ENCODE peak calls at places on chromosomes 2 and 18, in nine cellular contexts. E is cardiac muscle cell; J is activated CD4-positive, alpha-beta T cell treated with anti-CD3 and anti-CD28 coated beads, Interleukin-2, amount 50 U/mL, for 1 hour; Q is NCI-H748 treated with DMSO at 0.1 percent for 48 hours; I is Calu3; G is NCI-H460; A is adipocyte; K is transverse colon; V is HepG2. C is an unnamed sample.
A peak's percentile ranks its signal among the peaks of the same experiment; 100 is the strongest.

GRCh38 chr2:74092236-74092635 is 55.5 kb downstream of the BOLA3 start:
- DNase-seq in A (no peak), J (no peak), K (no peak), G (no peak), V (no peak), E (no peak), I (no peak), Q (no peak), C (no peak)

GRCh38 chr2:239590995-239591915 is 190.4 kb upstream of the HDAC4 start:
- DNase-seq in K (no peak), A (no peak), Q (no peak), J (no peak), E (no peak), V (no peak), G (no peak), I (no peak), C (no peak)

GRCh38 chr2:191560594-191560993 is 117.3 kb upstream of the NABP1 start:
- DNase-seq in Q (no peak), J (no peak), G (no peak), K (no peak), V (no peak), E (no peak), I (no peak), A (no peak), C (no peak)

GRCh38 chr18:59323931-59324622 is 5.6 kb upstream of the CPLX4 start:
- DNase-seq in Q (no peak), G (no peak), J (no peak), E (no peak), V (no peak), A (no peak), I (no peak), K (no peak), C (no peak)

GRCh38 chr2:206274434-206275273 is at the start of gene ZDBF2:
- DNase-seq in I (no peak), J (peak; percentile 42), K (peak; percentile 59), A (peak; percentile 78), V (no peak), G (peak; percentile 32), Q (no peak), E (peak; percentile 82), C (peak; percentile 16)

GRCh38 chr2:171320208-171320621 is 113.6 kb downstream of the METTL8 start:
- DNase-seq in A (no peak), I (no peak), J (no peak), K (no peak), E (no peak), Q (no peak), G (no peak), V (no peak), C (no peak)

GRCh38 chr2:171433763-171434670 is at the start of the genes DCAF17 and METTL8:
- DNase-seq in V (peak; percentile 97), Q (peak; percentile 88), A (peak; percentile 98), K (peak; percentile 97), J (peak; percentile 92), I (peak; percentile 96), E (peak; percentile 97), G (peak; percentile 96), C (peak; percentile 96)

GRCh38 chr2:207459990-207460757 is 69.6 kb upstream of the CREB1 start:
- DNase-seq in Q (no peak), A (no peak), V (no peak), K (no peak), E (no peak), J (no peak), G (no peak), I (no peak), C (no peak)

GRCh38 chr18:61587865-61588264 is 254.6 kb downstream of the CDH20 start:
- DNase-seq in J (no peak), V (no peak), G (no peak), Q (no peak), I (no peak), K (no peak), A (peak; percentile 48), E (no peak), C (no peak)

GRCh38 chr2:119746836-119747235 is 12.9 kb upstream of the PTPN4 start:
- DNase-seq in E (no peak), K (no peak), I (no peak), Q (no peak), G (no peak), A (no peak), V (no peak), J (no peak), C (no peak)

GRCh38 chr2:64488050-64488974 is 34.4 kb downstream of the LGALSL start:
- DNase-seq in V (peak; percentile 47), E (peak; percentile 79), J (peak; percentile 80), I (peak; percentile 83), K (peak; percentile 78), A (peak; percentile 79), G (peak; percentile 58), Q (peak; percentile 47), C (peak; percentile 60)

GRCh38 chr2:62215306-62216064 is 19.6 kb downstream of the B3GNT2 start:
- DNase-seq in V (no peak), E (no peak), Q (no peak), G (no peak), K (peak; percentile 26), A (no peak), J (no peak), I (no peak), C (no peak)

GRCh38 chr2:231393149-231394131 is 2.1 kb upstream of the B3GNT7 start:
- DNase-seq in V (peak; percentile 47), Q (no peak), I (no peak), G (no peak), E (no peak), J (no peak), K (no peak), A (no peak), C (no peak)

GRCh38 chr2:106296182-106296815 is 102.2 kb upstream of the UXS1 start:
- DNase-seq in I (no peak), E (no peak), J (no peak), G (no peak), K (no peak), V (no peak), A (peak; percentile 41), Q (no peak), C (no peak)

GRCh38 chr2:102735431-102736130 is 26.2 kb upstream of the TMEM182 start:
- DNase-seq in I (peak; percentile 21), J (no peak), A (no peak), K (peak; percentile 49), V (peak; percentile 57), Q (peak; percentile 7), G (no peak), E (no peak), C (no peak)

GRCh38 chr2:186195726-186196125 is 290.3 kb upstream of the ZC3H15 start:
- DNase-seq in I (no peak), G (no peak), A (no peak), E (no peak), V (peak; percentile 7), J (no peak), K (no peak), Q (no peak), C (no peak)

GRCh38 chr2:226794751-226795171 is 4.9 kb downstream of the IRS1 start:
- DNase-seq in A (peak; percentile 63), E (no peak), K (no peak), G (no peak), J (no peak), V (no peak), I (no peak), Q (no peak), C (peak; percentile 36)

GRCh38 chr2:219099319-219099718 is 38.6 kb upstream of the IHH start:
- DNase-seq in E (no peak), G (no peak), K (no peak), A (peak; percentile 54), I (no peak), J (no peak), V (no peak), Q (no peak), C (no peak)

GRCh38 chr2:28332696-28333095 is 60.0 kb upstream of the FOSL2 start:
- DNase-seq in A (no peak), J (no peak), E (no peak), I (no peak), Q (no peak), K (no peak), G (no peak), V (no peak), C (no peak)

GRCh38 chr2:237291138-237291792 is 122.7 kb downstream of the COL6A3 start:
- DNase-seq in A (peak; percentile 100), G (peak; percentile 87), J (no peak), K (peak; percentile 87), V (peak; percentile 63), Q (peak; percentile 79), E (peak; percentile 81), I (peak; percentile 88), C (peak; percentile 96)

GRCh38 chr2:20615466-20616241 is 35.2 kb downstream of the HS1BP3 start:
- DNase-seq in E (no peak), I (no peak), G (no peak), K (no peak), J (no peak), Q (no peak), A (no peak), V (peak; percentile 71), C (no peak)

GRCh38 chr2:222796413-222797103 is 64.3 kb upstream of the ACSL3 start:
- DNase-seq in I (no peak), Q (peak; percentile 36), E (peak; percentile 30), K (no peak), V (peak; percentile 100), G (no peak), J (no peak), A (peak; percentile 13), C (no peak)

GRCh38 chr2:149258531-149258930 is 71.9 kb upstream of the LYPD6 start:
- DNase-seq in V (no peak), J (no peak), G (no peak), E (no peak), I (no peak), A (no peak), K (no peak), Q (no peak), C (no peak)

GRCh38 chr18:34933880-34934689 is 107.1 kb upstream of the MAPRE2 start:
- DNase-seq in K (no peak), J (no peak), V (no peak), G (no peak), E (no peak), A (no peak), Q (no peak), I (no peak), C (no peak)

GRCh38 chr2:40955635-40956034 is 503.7 kb upstream of the SLC8A1 start:
- DNase-seq in A (no peak), K (no peak), E (peak; percentile 8), G (no peak), J (no peak), Q (no peak), I (no peak), V (no peak), C (no peak)

GRCh38 chr2:33644215-33644614 is 45.1 kb upstream of the FAM98A start:
- DNase-seq in A (no peak), G (no peak), I (no peak), J (no peak), Q (no peak), V (no peak), E (no peak), K (no peak), C (no peak)

GRCh38 chr2:69797836-69798465 is 31.5 kb upstream of the GMCL1 start:
- DNase-seq in K (no peak), J (no peak), A (peak; percentile 47), E (no peak), G (no peak), V (no peak), Q (no peak), I (no peak), C (no peak)

GRCh38 chr18:35024965-35025364 is 16.2 kb upstream of the MAPRE2 start:
- DNase-seq in E (no peak), G (no peak), A (peak; percentile 91), Q (no peak), K (peak; percentile 66), J (no peak), V (peak; percentile 13), I (no peak), C (peak; percentile 80)

GRCh38 chr2:66537001-66537400 is 102.1 kb downstream of the MEIS1 start:
- DNase-seq in J (no peak), V (no peak), A (no peak), Q (peak; percentile 93), G (no peak), I (no peak), E (peak; percentile 52), K (no peak), C (no peak)

GRCh38 chr2:39304200-39304599 is 60.4 kb upstream of the CDKL4 start:
- DNase-seq in V (no peak), Q (no peak), G (no peak), K (no peak), J (no peak), E (no peak), I (no peak), A (peak; percentile 68), C (no peak)

GRCh38 chr2:1628893-1629292 is 115.4 kb downstream of the PXDN start:
- DNase-seq in Q (no peak), E (no peak), G (no peak), K (no peak), A (peak; percentile 57), V (no peak), I (no peak), J (no peak), C (no peak)